ENCODE peak calls at places on chromosome 2, in six cellular contexts. X is stomach, P is A549, C is sigmoid colon, W is ovary, J is tibial nerve. G is an unnamed sample.

GRCh38 chr2:120880381-120880780 is 144.7 kb downstream of the GLI2 start:
- DNase-seq in X (no peak), P (no peak), C (no peak), W (peak; percentile 21), J (no peak), G (no peak)

GRCh38 chr2:153595939-153596338 is 117.4 kb upstream of the RPRM start:
- DNase-seq in X (peak; percentile 32), P (peak; percentile 6), C (no peak), W (no peak), J (no peak), G (no peak)

GRCh38 chr2:138536302-138536701 is 34.7 kb downstream of the SPOPL start:
- DNase-seq in X (no peak), P (no peak), C (no peak), W (no peak), J (no peak), G (no peak)

GRCh38 chr2:181673178-181673577 is 7.1 kb downstream of the NEUROD1 start:
- DNase-seq in X (no peak), P (no peak), C (no peak), W (no peak), J (no peak), G (no peak)

GRCh38 chr2:236623816-236624215 is 54.2 kb downstream of the ACKR3 start:
- DNase-seq in X (no peak), P (no peak), C (no peak), W (no peak), J (no peak), G (no peak)

GRCh38 chr2:233091595-233092375 is 31.6 kb downstream of the INPP5D start:
- DNase-seq in X (peak; percentile 14), P (no peak), C (peak; percentile 36), W (no peak), J (no peak), G (no peak)

GRCh38 chr2:128091691-128092050 is 671 bp downstream of the UGGT1 start:
- DNase-seq in X (no peak), P (no peak), C (no peak), W (no peak), J (no peak), G (peak; percentile 9)

GRCh38 chr2:120486946-120487345 is 141.0 kb downstream of the INHBB start:
- DNase-seq in X (no peak), P (no peak), C (no peak), W (no peak), J (no peak), G (no peak)

GRCh38 chr2:6443424-6443823 is 422.3 kb downstream of the CMPK2 start:
- DNase-seq in X (no peak), P (no peak), C (no peak), W (no peak), J (no peak), G (no peak)

GRCh38 chr2:151805343-151805742 is 22.9 kb downstream of the ARL5A start:
- DNase-seq in X (no peak), P (no peak), C (no peak), W (no peak), J (no peak), G (no peak)

GRCh38 chr2:152577611-152578010 is 139.7 kb downstream of the PRPF40A start:
- DNase-seq in X (no peak), P (no peak), C (no peak), W (no peak), J (no peak), G (no peak)

GRCh38 chr2:144430722-144431163 is 89.2 kb downstream of the ZEB2 start:
- DNase-seq in X (no peak), P (no peak), C (peak; percentile 80), W (peak; percentile 58), J (no peak), G (no peak)

GRCh38 chr2:215879977-215880940 is 133.1 kb downstream of the MREG start:
- DNase-seq in X (no peak), P (no peak), C (no peak), W (no peak), J (no peak), G (no peak)

GRCh38 chr2:65835975-65836549 is 403.7 kb upstream of the SPRED2 start:
- DNase-seq in X (no peak), P (no peak), C (no peak), W (no peak), J (no peak), G (no peak)

GRCh38 chr2:84435331-84436081 is 23.6 kb downstream of the SUCLG1 start:
- DNase-seq in X (no peak), P (no peak), C (no peak), W (no peak), J (no peak), G (no peak)

GRCh38 chr2:127145255-127145899 is 38.4 kb upstream of the BIN1 start:
- DNase-seq in X (no peak), P (no peak), C (no peak), W (no peak), J (no peak), G (no peak)

GRCh38 chr2:130985206-130985779 is 108.0 kb downstream of the FAM168B start:
- DNase-seq in X (no peak), P (no peak), C (no peak), W (no peak), J (no peak), G (no peak)

GRCh38 chr2:72603481-72603880 is 222.4 kb downstream of the EXOC6B start:
- DNase-seq in X (no peak), P (peak; percentile 57), C (no peak), W (no peak), J (no peak), G (no peak)

GRCh38 chr2:187875271-187875670 is 321.0 kb upstream of the TFPI start:
- DNase-seq in X (no peak), P (no peak), C (no peak), W (no peak), J (no peak), G (no peak)

GRCh38 chr2:120109186-120110061 is 96.5 kb downstream of the EPB41L5 start:
- DNase-seq in X (no peak), P (peak; percentile 54), C (no peak), W (no peak), J (no peak), G (no peak)

GRCh38 chr2:206260427-206261012 is 13.9 kb upstream of the ZDBF2 start:
- DNase-seq in X (no peak), P (peak; percentile 54), C (no peak), W (no peak), J (peak; percentile 15), G (no peak)

GRCh38 chr2:154193246-154193645 is 321.5 kb downstream of the GALNT13 start:
- DNase-seq in X (no peak), P (peak; percentile 7), C (no peak), W (no peak), J (no peak), G (no peak)

GRCh38 chr2:187924293-187924692 is 367.4 kb upstream of the GULP1 start:
- DNase-seq in X (no peak), P (no peak), C (no peak), W (no peak), J (no peak), G (no peak)

GRCh38 chr2:64260817-64261216 is 116.6 kb upstream of the PELI1 start:
- DNase-seq in X (peak; percentile 48), P (no peak), C (peak; percentile 78), W (no peak), J (peak; percentile 42), G (peak; percentile 71)

GRCh38 chr2:157229572-157229971 is 27.9 kb upstream of the GALNT5 start:
- DNase-seq in X (no peak), P (no peak), C (no peak), W (no peak), J (no peak), G (no peak)

GRCh38 chr2:237705225-237705524 is 77.8 kb downstream of the LRRFIP1 start:
- DNase-seq in X (no peak), P (no peak), C (no peak), W (no peak), J (no peak), G (no peak)
- H3K27ac ChIP-seq in X (peak overlapping the region; percentile 96), P (no peak overlapping the region), C (peak overlapping the region; percentile 92), W (no peak overlapping the region), J (peak overlapping the region; percentile 80), G (peak overlapping the region; percentile 98)

DNA sequence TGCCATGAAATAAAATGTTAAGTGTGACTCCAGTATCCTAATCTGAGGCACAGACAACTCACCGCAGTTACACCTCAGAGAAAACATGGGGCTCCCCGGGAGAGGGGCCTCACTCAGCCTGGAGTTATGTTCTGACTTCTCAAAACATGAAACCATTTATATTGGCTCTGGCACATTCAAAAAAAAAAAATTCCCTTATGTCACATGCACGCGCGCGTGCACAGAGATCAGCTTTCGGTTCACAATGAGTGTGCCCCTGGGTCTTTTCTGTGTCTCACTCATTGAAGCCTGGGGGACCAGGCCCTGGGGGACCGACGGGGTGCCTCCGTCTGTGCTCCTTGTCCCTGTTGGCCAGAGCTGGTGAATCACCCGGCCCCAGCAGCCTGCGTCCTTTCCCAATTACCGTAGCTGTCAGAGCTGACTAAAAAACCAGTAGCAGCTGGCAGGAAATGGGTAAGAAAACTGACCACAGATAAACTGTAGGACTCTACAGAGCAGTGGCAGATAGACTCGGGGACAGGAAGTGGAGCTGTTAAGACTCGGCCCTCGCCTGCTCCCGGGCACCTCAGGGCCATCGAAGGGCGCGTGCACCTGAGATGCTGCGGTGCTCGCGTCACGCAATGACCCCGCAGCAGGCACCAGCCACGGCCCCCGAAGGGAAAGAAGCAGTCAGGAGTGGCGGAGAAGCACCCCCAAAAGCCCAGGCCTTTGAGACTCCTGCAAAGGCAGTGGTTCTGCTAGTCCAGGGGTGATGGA is 138.3 kb upstream of the ID2 start:
- DNase-seq in X (peak; percentile 49), P (no peak), C (peak; percentile 82), W (no peak), J (peak; percentile 33), G (peak; percentile 68)
- TF ChIP-seq EP300 in X (no peak), P (no peak), C (no peak), W (no peak), J (no peak), G (no peak)

GRCh38 chr2:33021542-33022259 is 74.9 kb downstream of the LTBP1 start:
- DNase-seq in X (no peak), P (peak; percentile 45), C (no peak), W (no peak), J (no peak), G (no peak)
- H3K27ac ChIP-seq in X (peak overlapping the region; percentile 41), P (peak overlapping the region; percentile 58), C (peak overlapping the region; percentile 52), W (no peak overlapping the region), J (no peak overlapping the region), G (no peak overlapping the region)

GRCh38 chr2:102337012-102337411 is 18.6 kb upstream of the IL18R1 start:
- DNase-seq in X (no peak), P (peak; percentile 35), C (no peak), W (no peak), J (no peak), G (no peak)

GRCh38 chr2:102334471-102334870 is 21.1 kb upstream of the IL18R1 start:
- DNase-seq in X (no peak), P (no peak), C (no peak), W (no peak), J (no peak), G (no peak)

GRCh38 chr2:102337481-102338386 is 17.9 kb upstream of the IL18R1 start:
- DNase-seq in X (no peak), P (no peak), C (no peak), W (no peak), J (no peak), G (no peak)

GRCh38 chr2:102336502-102336945 is 19.1 kb upstream of the IL18R1 start:
- DNase-seq in X (no peak), P (peak; percentile 16), C (no peak), W (no peak), J (no peak), G (no peak)

DNA sequence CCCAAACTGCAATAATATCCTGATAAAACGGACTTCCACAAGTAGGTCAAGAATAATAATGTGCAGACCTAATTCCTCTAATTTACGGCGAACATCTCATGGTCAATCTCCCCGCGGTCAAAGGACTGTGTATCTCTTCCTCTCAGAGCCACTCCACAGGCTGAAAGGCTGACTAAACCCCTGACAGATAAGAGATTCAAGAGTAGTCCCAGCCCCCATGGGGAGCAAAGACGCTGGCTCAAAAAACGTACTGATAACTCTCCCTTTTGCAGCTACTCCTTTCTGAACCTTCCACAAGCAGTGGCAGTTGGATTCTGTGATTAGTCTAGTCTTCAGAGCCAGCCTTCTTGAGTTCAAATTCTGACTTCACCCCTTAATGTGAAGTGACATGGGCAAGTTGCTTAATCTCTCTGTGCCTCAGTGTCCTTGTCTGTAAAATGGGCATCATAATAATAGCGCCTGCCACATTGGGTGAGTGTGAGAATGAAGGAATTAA is 19.7 kb upstream of the IL18R1 start:
- DNase-seq in X (no peak), P (no peak), C (no peak), W (no peak), J (no peak), G (no peak)
- TF ChIP-seq EP300 in X (no peak), P (no peak), C (no peak), W (no peak), J (no peak), G (no peak)

G was measured in transverse colon.